ENCODE peak calls at places on chromosomes 2 and 18, in five cellular contexts. Z is suprapubic skin; L is CD4-positive, alpha-beta memory T cell; W is breast epithelium; D is GM23248. G is an unnamed sample.

GRCh38 chr2:143732076-143732475 is 602.9 kb downstream of the ARHGAP15 start:
- DNase-seq in Z (no peak), L (no peak), W (no peak), D (no peak), G (peak)

GRCh38 chr2:60105868-60106267 is 447.6 kb downstream of the BCL11A start:
- DNase-seq in Z (no peak), L (no peak), W (no peak), D (no peak), G (no peak)

GRCh38 chr2:109129921-109130725 is 1.1 kb downstream of the SH3RF3 start:
- DNase-seq in Z (peak), L (no peak), W (no peak), D (peak), G (no peak)

GRCh38 chr2:12014088-12014960 is 267.9 kb downstream of the LPIN1 start:
- DNase-seq in Z (no peak), L (no peak), W (no peak), D (peak), G (no peak)

GRCh38 chr2:241636983-241637232 is at the start of gene THAP4:
- DNase-seq in Z (peak), L (no peak), W (no peak), D (peak), G (no peak)

GRCh38 chr2:169485650-169486138 is 6.4 kb downstream of the BBS5 start:
- DNase-seq in Z (no peak), L (no peak), W (no peak), D (no peak), G (no peak)

GRCh38 chr18:564708-565561 is 15.2 kb upstream of the CETN1 start:
- DNase-seq in Z (no peak), L (no peak), W (no peak), D (peak), G (no peak)

GRCh38 chr18:76260941-76261472 is 234.0 kb downstream of the ZNF516 start:
- DNase-seq in Z (no peak), L (no peak), W (no peak), D (no peak), G (no peak)

GRCh38 chr2:168192839-168193616 is 54.4 kb downstream of the STK39 start:
- DNase-seq in Z (no peak), L (peak), W (no peak), D (no peak), G (no peak)

GRCh38 chr18:71450258-71450657 is 1093.9 kb downstream of the CBLN2 start:
- DNase-seq in Z (no peak), L (no peak), W (no peak), D (no peak), G (no peak)

GRCh38 chr2:193502363-193503035 is 1307.8 kb upstream of the TMEFF2 start:
- DNase-seq in Z (no peak), L (no peak), W (no peak), D (no peak), G (no peak)

GRCh38 chr2:153106802-153107477 is 371.6 kb downstream of the RPRM start:
- DNase-seq in Z (no peak), L (no peak), W (no peak), D (peak), G (no peak)

GRCh38 chr2:189179607-189179979 is at the start of gene COL5A2:
- DNase-seq in Z (no peak), L (no peak), W (no peak), D (peak), G (peak)

GRCh38 chr18:21344860-21345259 is 102.8 kb downstream of the GREB1L start:
- DNase-seq in Z (no peak), L (no peak), W (no peak), D (no peak), G (no peak)

GRCh38 chr2:176812376-176812775 is 400.2 kb upstream of the HNRNPA3 start:
- DNase-seq in Z (no peak), L (no peak), W (no peak), D (no peak), G (no peak)

GRCh38 chr2:96564563-96564962 is 28.0 kb downstream of the ARID5A start:
- DNase-seq in Z (no peak), L (no peak), W (no peak), D (no peak), G (no peak)

GRCh38 chr2:65537651-65538385 is 105.4 kb upstream of the SPRED2 start:
- DNase-seq in Z (no peak), L (no peak), W (no peak), D (peak), G (no peak)

GRCh38 chr2:233530381-233530780 is 36.2 kb downstream of the USP40 start:
- DNase-seq in Z (no peak), L (no peak), W (no peak), D (no peak), G (no peak)

GRCh38 chr2:121159291-121160144 is 125.5 kb downstream of the TFCP2L1 start:
- DNase-seq in Z (no peak), L (no peak), W (no peak), D (no peak), G (no peak)

GRCh38 chr18:13437801-13438506 is 219.4 kb downstream of the LDLRAD4 start:
- DNase-seq in Z (no peak), L (peak), W (peak), D (no peak), G (no peak)

GRCh38 chr18:56727399-56727798 is 76.2 kb downstream of the WDR7 start:
- DNase-seq in Z (no peak), L (no peak), W (no peak), D (no peak), G (no peak)

GRCh38 chr2:102520009-102520408 is 47.0 kb downstream of the SLC9A4 start:
- DNase-seq in Z (no peak), L (no peak), W (no peak), D (peak), G (peak)

GRCh38 chr2:240374085-240374907 is 61.2 kb upstream of the GPC1 start:
- DNase-seq in Z (no peak), L (no peak), W (no peak), D (peak), G (peak)

GRCh38 chr2:156648522-156648921 is 212.3 kb downstream of the GPD2 start:
- DNase-seq in Z (no peak), L (no peak), W (no peak), D (no peak), G (no peak)

GRCh38 chr2:234488913-234489451 is 7.9 kb downstream of the ARL4C start:
- DNase-seq in Z (no peak), L (peak), W (no peak), D (no peak), G (no peak)

GRCh38 chr2:189142893-189143759 is 36.4 kb downstream of the COL5A2 start:
- DNase-seq in Z (no peak), L (peak), W (no peak), D (peak), G (peak)

GRCh38 chr2:232632904-232633412 is 446 bp upstream of the EFHD1 start:
- DNase-seq in Z (no peak), L (peak), W (no peak), D (peak), G (no peak)

GRCh38 chr2:17475285-17475684 is 43.0 kb downstream of the RAD51AP2 start:
- DNase-seq in Z (no peak), L (no peak), W (no peak), D (peak), G (no peak)

GRCh38 chr2:26585966-26586365 is 55.2 kb downstream of the CIB4 start:
- DNase-seq in Z (peak), L (no peak), W (no peak), D (no peak), G (no peak)

GRCh38 chr2:230714122-230714453 is 1.4 kb downstream of the CAB39 start:
- DNase-seq in Z (no peak), L (peak), W (no peak), D (peak), G (peak)

GRCh38 chr2:85265304-85265703 is 62.5 kb downstream of the TGOLN2 start:
- DNase-seq in Z (no peak), L (no peak), W (no peak), D (no peak), G (no peak)

GRCh38 chr18:49898421-49898820 is 85.1 kb upstream of the ACAA2 start:
- DNase-seq in Z (no peak), L (peak), W (no peak), D (peak), G (peak)

GRCh38 chr18:26342646-26343045 is 116.4 kb downstream of the TAF4B start:
- DNase-seq in Z (no peak), L (no peak), W (no peak), D (no peak), G (no peak)

GRCh38 chr2:241211276-241211675 is 22.8 kb downstream of the ANO7 start:
- DNase-seq in Z (no peak), L (no peak), W (no peak), D (no peak), G (no peak)

GRCh38 chr2:2422621-2423020 is 91.5 kb upstream of the MYT1L start:
- DNase-seq in Z (no peak), L (no peak), W (no peak), D (no peak), G (no peak)
- H3K27ac ChIP-seq in Z (no peak), L (no peak), W (no peak), D (no peak), G (no peak)

DNA sequence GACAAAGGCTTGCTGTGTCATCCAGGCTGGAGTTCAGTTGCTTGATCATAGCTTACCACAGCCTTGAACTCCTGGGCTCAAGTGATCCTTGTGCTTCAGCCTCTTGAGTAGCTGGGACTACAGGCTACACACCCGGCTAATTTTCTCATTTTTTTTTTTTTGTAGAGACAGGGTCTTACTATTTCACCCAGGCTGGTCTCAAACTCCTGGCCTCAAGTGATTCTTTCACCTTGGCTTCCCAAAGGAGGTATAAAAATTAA is 178.0 kb downstream of the MTCL1 start:
- DNase-seq in Z (no peak), L (no peak), W (no peak), D (no peak), G (no peak)
- H3K27ac ChIP-seq in Z (no peak), L (no peak), W (no peak), D (no peak), G (no peak)

DNA sequence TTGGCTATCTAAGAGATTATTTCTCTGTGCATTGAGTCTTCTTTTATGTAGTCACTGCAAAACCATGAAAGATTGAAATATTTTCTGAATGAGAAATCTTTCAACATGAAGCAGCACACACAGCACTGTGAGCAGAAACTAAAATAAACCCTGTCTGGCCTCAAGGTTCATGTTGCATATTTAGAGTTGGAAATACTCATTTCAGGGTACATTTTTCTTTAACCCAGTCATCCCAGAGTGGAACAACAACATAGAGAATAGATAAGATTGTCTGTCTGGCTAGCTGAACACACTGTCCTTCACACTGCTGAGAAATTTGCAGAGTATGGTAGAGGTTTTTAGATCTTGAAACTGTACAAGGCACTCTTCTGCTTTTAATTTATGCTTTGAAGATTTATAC is 24.8 kb upstream of the FN1 start:
- DNase-seq in Z (no peak), L (no peak), W (no peak), D (peak), G (no peak)
- H3K27ac ChIP-seq in Z (no peak), L (no peak), W (no peak), D (peak), G (no peak)

DNA sequence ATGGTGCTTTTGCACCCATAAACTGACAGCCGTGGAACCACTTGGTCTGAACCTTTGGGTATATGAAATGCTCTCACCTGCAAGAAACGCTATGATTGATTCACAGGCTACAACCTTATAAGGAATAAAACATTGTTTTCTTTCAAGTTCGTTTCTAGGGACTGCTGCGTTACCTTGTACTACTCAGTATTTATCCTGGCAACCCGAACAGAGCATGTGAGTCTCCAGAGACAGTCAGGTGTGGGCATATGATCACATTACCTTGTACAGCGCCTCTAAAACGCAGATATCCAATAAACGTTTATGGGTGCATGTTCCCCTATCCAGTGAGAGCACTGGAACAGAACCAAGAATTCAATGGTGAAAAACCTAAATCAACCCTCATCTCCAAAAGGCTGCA is 1.7 kb downstream of the CCBE1 start:
- DNase-seq in Z (no peak), L (no peak), W (no peak), D (no peak), G (no peak)
- H3K27ac ChIP-seq in Z (no peak), L (no peak), W (no peak), D (no peak), G (no peak)

GRCh38 chr2:237060518-237061312 is 25.0 kb upstream of the COPS8 start:
- DNase-seq in Z (no peak), L (peak), W (no peak), D (peak), G (peak)
- H3K27ac ChIP-seq in Z (no peak), L (no peak), W (no peak), D (no peak), G (no peak)